ENCODE peak calls at places on chromosomes 16 and 17, in five cellular contexts. J, P, B, O and L are unnamed samples.

GRCh38 chr16:85923153-85924021 is 24.4 kb downstream of the IRF8 start:
- DNase-seq in B (no peak), P (no peak), J (no peak), O (no peak), L (no peak)

GRCh38 chr17:17650959-17651358 is 30.3 kb upstream of the RAI1 start:
- DNase-seq in O (no peak), B (no peak), P (no peak), J (no peak), L (no peak)

GRCh38 chr16:77599793-77600415 is 122.4 kb upstream of the NUDT7 start:
- DNase-seq in O (no peak), J (no peak), P (no peak), B (no peak), L (peak; percentile 61)

GRCh38 chr17:21089145-21089544 is 37.6 kb upstream of the DHRS7B start:
- DNase-seq in B (no peak), P (no peak), O (no peak), J (no peak), L (no peak)

GRCh38 chr17:32102697-32103096 is 39.6 kb upstream of the RHOT1 start:
- DNase-seq in J (no peak), O (no peak), P (no peak), B (no peak), L (no peak)

GRCh38 chr17:31398381-31399275 is 7.2 kb downstream of the RAB11FIP4 start:
- DNase-seq in O (peak; percentile 49), B (no peak), P (no peak), J (no peak), L (no peak)

GRCh38 chr17:81686614-81687013 is 2.8 kb downstream of the HGS start:
- DNase-seq in O (no peak), J (no peak), P (no peak), B (no peak), L (no peak)

GRCh38 chr16:69482410-69482951 is 58.1 kb downstream of the CYB5B start:
- DNase-seq in B (no peak), J (peak; percentile 69), O (no peak), P (no peak), L (no peak)

GRCh38 chr16:89949121-89949742 is 677 bp downstream of the DEF8 start:
- DNase-seq in P (no peak), B (peak; percentile 56), J (no peak), O (no peak), L (no peak)

GRCh38 chr16:17342031-17342430 is 128.7 kb downstream of the XYLT1 start:
- DNase-seq in B (no peak), J (no peak), O (no peak), P (no peak), L (no peak)

GRCh38 chr16:48003226-48003907 is 152.4 kb downstream of the ABCC12 start:
- DNase-seq in P (no peak), O (no peak), J (no peak), B (no peak), L (no peak)

GRCh38 chr16:81816351-81816750 is 37.3 kb downstream of the PLCG2 start:
- DNase-seq in O (no peak), B (no peak), P (no peak), J (no peak), L (no peak)